ENCODE peak calls at places on chromosomes 12 and 14, in nine cellular contexts. C is stomach, U is AG10803, R is upper lobe of left lung, E is thyroid gland, I is fibroblast of villous mesenchyme, W is fibroblast of lung, V is heart left ventricle, B is bronchial epithelial cell. F is an unnamed sample.

GRCh38 chr12:128578045-128578444 is 245.7 kb downstream of the SLC15A4 start:
- DNase-seq in V (no peak), W (no peak), B (no peak), E (no peak), I (no peak), C (no peak), U (no peak), R (no peak), F (no peak)

GRCh38 chr14:23183076-23183475 is 384 bp downstream of the SLC7A8 start:
- DNase-seq in R (no peak), W (no peak), B (no peak), C (no peak), E (peak; percentile 18), U (no peak), V (no peak), I (no peak), F (no peak)

GRCh38 chr12:131229426-131230339 is 276.0 kb downstream of the ADGRD1 start:
- DNase-seq in I (no peak), U (no peak), W (no peak), V (peak; percentile 63), R (no peak), C (no peak), B (no peak), E (peak; percentile 61), F (no peak)

GRCh38 chr14:87975636-87976035 is 17.3 kb downstream of the GALC start:
- DNase-seq in E (no peak), R (no peak), C (no peak), B (peak; percentile 20), W (peak; percentile 47), U (no peak), V (no peak), I (peak; percentile 7), F (no peak)

GRCh38 chr14:62179367-62180018 is 417.3 kb downstream of the SNAPC1 start:
- DNase-seq in W (peak; percentile 95), I (peak; percentile 76), U (peak; percentile 90), C (peak; percentile 54), V (peak; percentile 17), R (no peak), B (peak; percentile 82), E (peak; percentile 68), F (no peak)

GRCh38 chr14:101221549-101222160 is 318.1 kb upstream of the RTL1 start:
- DNase-seq in R (no peak), U (no peak), W (no peak), B (no peak), I (no peak), E (no peak), V (no peak), C (no peak), F (peak; percentile 25)

GRCh38 chr14:104295681-104296387 is 157.4 kb downstream of the KIF26A start:
- DNase-seq in B (no peak), C (no peak), R (peak; percentile 49), U (no peak), W (no peak), E (no peak), I (no peak), V (no peak), F (no peak)

GRCh38 chr12:31324845-31325523 is 966 bp downstream of the SINHCAF start:
- DNase-seq in V (peak; percentile 51), I (peak; percentile 58), E (peak; percentile 54), B (peak; percentile 29), W (peak; percentile 68), U (peak; percentile 35), C (peak; percentile 55), R (peak; percentile 91), F (peak; percentile 9)

GRCh38 chr12:27823038-27823437 is 43.0 kb upstream of the MANSC4 start:
- DNase-seq in C (no peak), W (no peak), E (no peak), V (no peak), U (no peak), I (no peak), B (no peak), R (no peak), F (no peak)

GRCh38 chr14:103890052-103890371 is 38.2 kb upstream of the TDRD9 start:
- DNase-seq in B (no peak), R (no peak), E (no peak), U (no peak), V (no peak), W (no peak), C (no peak), I (no peak), F (no peak)

GRCh38 chr12:55931780-55932545 is 1.0 kb downstream of the DGKA start:
- DNase-seq in E (peak; percentile 56), R (peak; percentile 93), I (peak; percentile 39), C (peak; percentile 61), U (peak; percentile 26), V (peak; percentile 59), W (peak; percentile 41), B (peak; percentile 25), F (peak; percentile 84)

GRCh38 chr12:124474709-124475108 is 92.7 kb downstream of the NCOR2 start:
- DNase-seq in R (peak; percentile 67), W (no peak), E (no peak), B (no peak), V (peak; percentile 78), U (no peak), I (no peak), C (no peak), F (no peak)

GRCh38 chr12:67161322-67161918 is 107.7 kb upstream of the CAND1 start:
- DNase-seq in R (no peak), V (no peak), U (peak; percentile 44), W (peak; percentile 22), I (peak; percentile 45), C (peak; percentile 33), B (peak; percentile 48), E (peak; percentile 50), F (no peak)

GRCh38 chr12:109716512-109717389 is 3.1 kb downstream of the FAM222A start:
- DNase-seq in W (peak; percentile 40), I (peak; percentile 27), U (peak; percentile 62), R (no peak), C (no peak), B (no peak), V (peak; percentile 46), E (no peak), F (no peak)

GRCh38 chr14:60514378-60515243 is 5.7 kb downstream of the SIX6 start:
- DNase-seq in R (peak; percentile 85), U (no peak), C (no peak), E (peak; percentile 8), W (no peak), B (no peak), I (no peak), V (no peak), F (no peak)
- TF ChIP-seq CTCF in R (peak; percentile 42), U (no peak), C (no peak), E (peak; percentile 6), W (no peak), B (peak; percentile 45), I (peak; percentile 2), V (no peak), F (peak; percentile 9)

GRCh38 chr14:89428556-89429196 is 11.6 kb upstream of the FOXN3 start:
- DNase-seq in I (no peak), C (no peak), E (peak; percentile 14), R (peak; percentile 61), W (peak; percentile 31), B (peak; percentile 85), U (peak; percentile 61), V (no peak), F (no peak)
- H3K4me3 ChIP-seq in I (no peak overlapping the region), C (no peak overlapping the region), E (no peak overlapping the region), R (no peak overlapping the region), W (no peak overlapping the region), B (no peak overlapping the region), U (no peak overlapping the region), V (no peak overlapping the region), F (peak overlapping the region; percentile 1)

DNA sequence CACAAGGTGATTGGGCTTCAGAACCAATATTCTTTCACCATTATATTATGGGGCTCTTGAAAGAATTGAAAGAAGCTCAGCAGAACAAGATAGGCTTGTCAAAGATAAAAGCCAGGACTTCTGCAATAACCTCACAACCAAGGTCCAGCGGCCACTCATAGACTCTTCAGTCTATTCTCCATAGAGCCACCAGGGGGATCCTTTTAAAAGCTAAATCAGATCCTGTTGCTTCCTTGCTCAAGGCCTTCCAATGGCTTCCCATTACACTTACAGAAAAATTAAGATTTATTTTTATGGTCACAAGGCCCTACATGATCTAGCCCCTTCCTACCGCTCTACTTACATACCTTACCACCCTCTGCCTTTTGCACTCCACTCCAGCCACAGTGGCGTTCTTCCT is 169.6 kb downstream of the C12orf42 start:
- DNase-seq in I (no peak), U (no peak), R (no peak), E (no peak), V (no peak), W (no peak), B (peak; percentile 4), C (no peak), F (no peak)
- TF ChIP-seq CTCF in I (no peak), U (peak; percentile 3), R (no peak), E (no peak), V (no peak), W (no peak), B (peak; percentile 12), C (no peak), F (no peak)

DNA sequence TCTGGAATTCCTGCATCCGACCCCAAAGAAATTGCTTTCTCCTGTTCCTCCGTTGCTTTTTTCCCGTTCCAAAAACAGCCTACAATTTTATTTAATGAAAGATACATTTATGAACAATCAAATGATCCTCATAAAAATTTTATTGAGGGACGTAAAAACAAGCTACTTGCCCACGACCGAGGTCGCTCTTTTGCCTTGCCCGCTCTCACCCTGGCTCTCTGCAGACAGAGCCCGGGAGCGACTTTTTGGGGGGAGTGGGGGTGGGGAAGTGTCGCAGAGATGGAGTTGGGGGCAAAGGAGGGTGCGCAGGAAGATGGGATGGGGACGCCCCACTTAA is 1.1 kb upstream of the HOXC9 start:
- DNase-seq in R (no peak), B (no peak), V (no peak), C (no peak), E (no peak), W (no peak), I (no peak), U (no peak), F (no peak)
- H3K4me3 ChIP-seq in R (no peak overlapping the region), B (no peak overlapping the region), V (no peak overlapping the region), C (no peak overlapping the region), E (no peak overlapping the region), W (no peak overlapping the region), I (peak overlapping the region; percentile 83), U (peak overlapping the region; percentile 98), F (no peak overlapping the region)

GRCh38 chr12:11807453-11807852 is 158.0 kb downstream of the ETV6 start:
- DNase-seq in W (no peak), B (peak; percentile 74), C (no peak), R (no peak), U (no peak), E (no peak), V (no peak), I (no peak), F (no peak)
- TF ChIP-seq CTCF in W (no peak), B (no peak), C (no peak), R (no peak), U (no peak), E (no peak), V (no peak), I (no peak), F (no peak)

F was measured in ascending aorta.